ENCODE peak calls at places on chromosome 16, in nine cellular contexts. W, B, Q, E, O, Y, S, D and N are unnamed samples.

GRCh38 chr16:29714972-29715371 is 30.8 kb downstream of the C16orf54 start:
- DNase-seq in E (no peak), S (no peak), Q (no peak), D (no peak), O (no peak), B (no peak), Y (no peak), W (no peak), N (no peak)

GRCh38 chr16:57679016-57679415 is 10.9 kb downstream of the ADGRG3 start:
- DNase-seq in O (no peak), W (no peak), E (no peak), Q (no peak), S (no peak), Y (no peak), B (peak; percentile 72), D (no peak), N (no peak)

GRCh38 chr16:75196826-75197225 is 10.1 kb downstream of the CTRB2 start:
- DNase-seq in E (no peak), W (no peak), S (no peak), Y (no peak), D (no peak), B (no peak), O (no peak), Q (no peak), N (no peak)

GRCh38 chr16:56202036-56202435 is 10.7 kb downstream of the GNAO1 start:
- DNase-seq in W (no peak), E (no peak), Q (no peak), Y (peak; percentile 21), B (no peak), O (no peak), S (no peak), D (no peak), N (peak; percentile 90)

GRCh38 chr16:47499080-47499699 is 38.1 kb downstream of the PHKB start:
- DNase-seq in Q (no peak), O (no peak), S (no peak), D (no peak), B (no peak), Y (no peak), E (no peak), W (no peak), N (no peak)

GRCh38 chr16:84116720-84117481 is at the start of gene MBTPS1:
- DNase-seq in Y (peak; percentile 98), W (peak; percentile 99), B (peak; percentile 100), Q (peak; percentile 99), S (peak; percentile 98), E (peak; percentile 98), D (peak; percentile 93), O (peak; percentile 92), N (peak; percentile 98)

GRCh38 chr16:6076631-6077030 is 979.0 kb upstream of the EEF2KMT start:
- DNase-seq in S (no peak), B (no peak), E (no peak), D (no peak), W (no peak), Q (no peak), Y (no peak), O (no peak), N (no peak)

GRCh38 chr16:64428463-64428862 is 693.4 kb downstream of the CDH11 start:
- DNase-seq in Y (peak; percentile 26), W (no peak), Q (no peak), B (no peak), S (peak; percentile 72), O (peak; percentile 72), D (no peak), E (no peak), N (peak; percentile 78)

GRCh38 chr16:9469512-9469911 is 378.1 kb downstream of the HAPSTR1 start:
- DNase-seq in Q (no peak), D (no peak), O (peak; percentile 21), Y (peak; percentile 33), E (no peak), B (no peak), W (no peak), S (peak; percentile 1), N (no peak)

GRCh38 chr16:79329967-79330366 is 270.6 kb downstream of the MAF start:
- DNase-seq in B (no peak), W (no peak), Q (no peak), D (no peak), O (no peak), E (no peak), Y (no peak), S (no peak), N (no peak)

GRCh38 chr16:27436921-27437650 is 35.1 kb downstream of the IL21R start:
- DNase-seq in Y (no peak), B (peak; percentile 79), S (no peak), W (no peak), E (no peak), D (no peak), Q (no peak), O (no peak), N (no peak)

GRCh38 chr16:87437911-87438610 is 45.9 kb downstream of the MAP1LC3B start:
- DNase-seq in W (no peak), O (no peak), B (peak; percentile 42), E (no peak), D (no peak), Q (no peak), Y (no peak), S (no peak), N (no peak)
- TF ChIP-seq CTCF in W (no peak), O (no peak), B (no peak), E (no peak), D (no peak), Q (no peak), Y (no peak), S (no peak), N (no peak)

DNA sequence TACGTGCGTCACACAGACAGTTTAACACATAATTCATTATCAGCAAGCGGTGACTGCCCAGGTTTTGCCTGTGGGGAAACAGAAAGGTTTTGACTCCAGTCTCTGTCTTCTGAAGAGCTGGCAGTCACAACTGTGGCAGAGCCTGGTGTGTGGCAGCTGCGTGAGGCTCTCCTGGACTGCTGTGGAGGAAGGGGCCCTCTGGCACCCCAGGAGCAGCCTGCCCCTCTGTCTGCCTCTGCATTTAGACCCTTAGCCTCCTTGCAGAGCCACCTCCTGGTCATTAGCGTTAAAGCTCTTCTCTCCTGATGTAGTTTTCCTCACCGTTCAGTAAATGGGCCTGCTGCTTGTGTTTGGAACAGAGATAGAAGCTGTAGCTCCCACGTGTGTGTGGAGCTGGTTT is 10.9 kb downstream of the RAB40C start:
- DNase-seq in D (no peak), Y (no peak), B (no peak), S (peak; percentile 20), Q (no peak), E (no peak), O (no peak), W (no peak), N (no peak)
- TF ChIP-seq CTCF in D (no peak), Y (no peak), B (peak; percentile 62), S (peak; percentile 29), Q (no peak), E (no peak), O (peak; percentile 55), W (no peak), N (no peak)

GRCh38 chr16:2460391-2460713 is 443 bp downstream of the TEDC2 start:
- DNase-seq in S (no peak), Y (no peak), B (no peak), Q (no peak), E (no peak), O (no peak), W (no peak), D (no peak), N (no peak)

GRCh38 chr16:2457946-2458345 is 2.0 kb upstream of the TEDC2 start:
- DNase-seq in O (no peak), Y (no peak), S (no peak), B (no peak), D (no peak), W (no peak), Q (peak; percentile 42), E (no peak), N (no peak)

GRCh38 chr16:2458887-2459646 is 842 bp upstream of the TEDC2 start:
- DNase-seq in D (no peak), W (no peak), O (no peak), Y (no peak), B (peak; percentile 87), E (no peak), S (no peak), Q (no peak), N (no peak)

GRCh38 chr16:2460916-2461315 is 1.0 kb downstream of the TEDC2 start:
- DNase-seq in Y (no peak), Q (peak; percentile 39), D (no peak), E (no peak), W (no peak), O (no peak), S (no peak), B (peak; percentile 82), N (no peak)

DNA sequence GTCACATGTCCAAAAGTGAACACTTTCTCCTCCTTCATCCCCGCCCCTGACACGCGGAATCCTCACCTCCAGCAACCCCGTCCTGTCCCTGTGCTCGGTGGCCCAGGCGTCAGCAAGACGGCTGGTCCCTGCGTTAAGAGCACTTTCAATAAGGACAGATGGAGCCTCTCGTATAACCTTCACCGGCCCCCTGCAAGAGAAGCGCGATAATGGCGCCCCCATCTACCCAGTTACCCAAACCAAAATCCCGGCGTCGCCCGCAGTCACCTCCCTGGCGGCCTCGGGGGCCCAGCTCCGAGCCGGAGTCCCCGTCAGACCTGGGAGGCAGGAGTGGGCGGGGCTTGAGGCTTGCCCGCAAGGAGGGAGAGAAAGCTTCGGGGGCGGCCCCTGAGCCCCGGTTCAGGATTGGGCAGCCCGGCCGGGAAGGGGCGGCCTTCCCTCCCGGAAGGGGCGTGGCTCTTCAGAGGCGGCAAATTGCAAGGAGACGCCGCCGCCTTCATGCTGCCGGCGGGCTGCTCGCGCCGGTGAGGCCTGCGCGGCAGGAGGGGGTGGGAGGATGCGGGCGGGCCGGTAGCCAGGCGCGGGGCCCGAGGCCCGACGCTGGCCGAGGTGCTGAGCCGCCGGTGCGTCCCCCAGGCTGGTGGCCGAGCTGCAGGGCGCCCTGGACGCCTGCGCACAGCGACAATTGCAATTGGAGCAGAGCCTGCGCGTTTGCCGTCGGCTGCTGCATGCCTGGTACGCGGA is at the start of gene TEDC2:
- DNase-seq in Y (peak; percentile 92), W (peak; percentile 99), O (peak; percentile 79), Q (peak; percentile 98), S (peak; percentile 91), D (peak; percentile 93), E (peak; percentile 96), B (peak; percentile 98), N (peak; percentile 96)
- TF ChIP-seq CTCF in Y (no peak), W (no peak), O (no peak), Q (no peak), S (no peak), D (no peak), E (no peak), B (peak; percentile 24), N (no peak)

GRCh38 chr16:65572156-65572555 is 450.3 kb upstream of the CDH11 start:
- DNase-seq in S (peak; percentile 88), E (no peak), Y (peak; percentile 62), Q (no peak), B (no peak), D (no peak), O (peak; percentile 82), W (no peak), N (peak; percentile 37)
- TF ChIP-seq CTCF in S (peak; percentile 6), E (no peak), Y (no peak), Q (no peak), B (peak; percentile 46), D (no peak), O (peak; percentile 47), W (no peak), N (no peak)